ENCODE peak calls at places on chromosomes 4 and X, in seven cellular contexts. One of them, this sample, is unnamed. For H3K4me1, the result is how much of the 10 kb centered on the place peaks cover.

GRCh38 chrX:68146054-68146453 is 287.2 kb downstream of the OPHN1 start:
- DNase-seq in uterus: no peak
- DNase-seq in right lobe of liver: no peak
- DNase-seq in fibroblast of lung: peak
- DNase-seq in H9: no peak
- DNase-seq in CD4-positive, alpha-beta memory T cell: no peak
- DNase-seq in aorta: no peak
- DNase-seq in this sample: peak

GRCh38 chrX:112832481-112833095 is 8.0 kb downstream of the AMOT start:
- DNase-seq in uterus: no peak
- DNase-seq in right lobe of liver: no peak
- DNase-seq in fibroblast of lung: no peak
- DNase-seq in H9: peak
- DNase-seq in CD4-positive, alpha-beta memory T cell: no peak
- DNase-seq in aorta: no peak
- DNase-seq in this sample: no peak

GRCh38 chrX:133350751-133351150 is 64.5 kb downstream of the GPC4 start:
- DNase-seq in uterus: peak
- DNase-seq in right lobe of liver: no peak
- DNase-seq in fibroblast of lung: peak
- DNase-seq in H9: no peak
- DNase-seq in CD4-positive, alpha-beta memory T cell: no peak
- DNase-seq in aorta: no peak
- DNase-seq in this sample: no peak

GRCh38 chr4:28341784-28342183 is 1481.1 kb downstream of the STIM2 start:
- DNase-seq in uterus: no peak
- DNase-seq in right lobe of liver: no peak
- DNase-seq in fibroblast of lung: no peak
- DNase-seq in H9: no peak
- DNase-seq in CD4-positive, alpha-beta memory T cell: no peak
- DNase-seq in aorta: no peak
- DNase-seq in this sample: no peak

GRCh38 chr4:52377563-52377962 is 281.5 kb downstream of the USP46 start:
- DNase-seq in uterus: no peak
- DNase-seq in right lobe of liver: no peak
- DNase-seq in fibroblast of lung: no peak
- DNase-seq in H9: peak
- DNase-seq in CD4-positive, alpha-beta memory T cell: no peak
- DNase-seq in aorta: no peak
- DNase-seq in this sample: no peak

GRCh38 chrX:78075787-78076389 is 28.2 kb upstream of the PGK1 start:
- DNase-seq in uterus: no peak
- DNase-seq in right lobe of liver: no peak
- DNase-seq in fibroblast of lung: no peak
- DNase-seq in H9: no peak
- DNase-seq in CD4-positive, alpha-beta memory T cell: no peak
- DNase-seq in aorta: no peak
- DNase-seq in this sample: no peak

GRCh38 chrX:9357500-9358139 is 107.2 kb upstream of the TBL1X start:
- DNase-seq in uterus: no peak
- DNase-seq in right lobe of liver: no peak
- DNase-seq in fibroblast of lung: no peak
- DNase-seq in H9: no peak
- DNase-seq in CD4-positive, alpha-beta memory T cell: no peak
- DNase-seq in aorta: no peak
- DNase-seq in this sample: no peak

GRCh38 chr4:5511791-5512190 is 196.6 kb downstream of the EVC2 start:
- DNase-seq in uterus: no peak
- DNase-seq in right lobe of liver: no peak
- DNase-seq in fibroblast of lung: peak
- DNase-seq in H9: no peak
- DNase-seq in CD4-positive, alpha-beta memory T cell: no peak
- DNase-seq in aorta: no peak
- DNase-seq in this sample: no peak

GRCh38 chr4:166006217-166006616 is 133.2 kb downstream of the TLL1 start:
- DNase-seq in uterus: no peak
- DNase-seq in right lobe of liver: no peak
- DNase-seq in fibroblast of lung: no peak
- DNase-seq in H9: no peak
- DNase-seq in CD4-positive, alpha-beta memory T cell: no peak
- DNase-seq in aorta: no peak
- DNase-seq in this sample: no peak

GRCh38 chrX:13090261-13091110 is 46.1 kb upstream of the FAM9C start:
- DNase-seq in uterus: no peak
- DNase-seq in right lobe of liver: no peak
- DNase-seq in fibroblast of lung: peak
- DNase-seq in H9: no peak
- DNase-seq in CD4-positive, alpha-beta memory T cell: no peak
- DNase-seq in aorta: no peak
- DNase-seq in this sample: no peak

GRCh38 chrX:2262679-2263055 is 238.1 kb downstream of the DHRSX start:
- DNase-seq in uterus: no peak
- DNase-seq in right lobe of liver: no peak
- DNase-seq in fibroblast of lung: no peak
- DNase-seq in H9: peak
- DNase-seq in CD4-positive, alpha-beta memory T cell: no peak
- DNase-seq in aorta: peak
- DNase-seq in this sample: no peak

GRCh38 chr4:94519925-94520789 is 68.4 kb downstream of the PDLIM5 start:
- DNase-seq in uterus: no peak
- DNase-seq in right lobe of liver: no peak
- DNase-seq in fibroblast of lung: no peak
- DNase-seq in H9: no peak
- DNase-seq in CD4-positive, alpha-beta memory T cell: no peak
- DNase-seq in aorta: no peak
- DNase-seq in this sample: no peak

GRCh38 chr4:1216869-1217294 is 32.0 kb downstream of the CTBP1 start:
- DNase-seq in uterus: no peak
- DNase-seq in right lobe of liver: no peak
- DNase-seq in fibroblast of lung: no peak
- DNase-seq in H9: no peak
- DNase-seq in CD4-positive, alpha-beta memory T cell: peak
- DNase-seq in aorta: no peak
- DNase-seq in this sample: no peak

GRCh38 chrX:112636951-112637541 is 42.7 kb downstream of the LHFPL1 start:
- DNase-seq in uterus: no peak
- DNase-seq in right lobe of liver: no peak
- DNase-seq in fibroblast of lung: peak
- DNase-seq in H9: no peak
- DNase-seq in CD4-positive, alpha-beta memory T cell: no peak
- DNase-seq in aorta: no peak
- DNase-seq in this sample: peak

GRCh38 chrX:17022205-17022604 is 75.7 kb downstream of the REPS2 start:
- DNase-seq in uterus: no peak
- DNase-seq in right lobe of liver: no peak
- DNase-seq in fibroblast of lung: peak
- DNase-seq in H9: no peak
- DNase-seq in CD4-positive, alpha-beta memory T cell: no peak
- DNase-seq in aorta: no peak
- DNase-seq in this sample: no peak

GRCh38 chrX:9775930-9776329 is 10.3 kb upstream of the GPR143 start:
- DNase-seq in uterus: no peak
- DNase-seq in right lobe of liver: no peak
- DNase-seq in fibroblast of lung: no peak
- DNase-seq in H9: no peak
- DNase-seq in CD4-positive, alpha-beta memory T cell: no peak
- DNase-seq in aorta: no peak
- DNase-seq in this sample: no peak

GRCh38 chrX:69287025-69287540 is 121.8 kb upstream of the PJA1 start:
- DNase-seq in uterus: no peak
- DNase-seq in right lobe of liver: no peak
- DNase-seq in fibroblast of lung: no peak
- DNase-seq in H9: no peak
- DNase-seq in CD4-positive, alpha-beta memory T cell: no peak
- DNase-seq in aorta: no peak
- DNase-seq in this sample: no peak

GRCh38 chr4:56696056-56696455 is 15.0 kb upstream of the HOPX start:
- DNase-seq in uterus: no peak
- DNase-seq in right lobe of liver: no peak
- DNase-seq in fibroblast of lung: no peak
- DNase-seq in H9: no peak
- DNase-seq in CD4-positive, alpha-beta memory T cell: no peak
- DNase-seq in aorta: no peak
- DNase-seq in this sample: no peak

GRCh38 chr4:169271692-169272007 is 894 bp upstream of the SH3RF1 start:
- DNase-seq in uterus: no peak
- DNase-seq in right lobe of liver: peak
- DNase-seq in fibroblast of lung: no peak
- DNase-seq in H9: no peak
- DNase-seq in CD4-positive, alpha-beta memory T cell: no peak
- DNase-seq in aorta: no peak
- DNase-seq in this sample: no peak

GRCh38 chr4:1873776-1874175 is 2.6 kb downstream of the NSD2 start:
- DNase-seq in uterus: no peak
- DNase-seq in right lobe of liver: no peak
- DNase-seq in fibroblast of lung: no peak
- DNase-seq in H9: no peak
- DNase-seq in CD4-positive, alpha-beta memory T cell: no peak
- DNase-seq in aorta: peak
- DNase-seq in this sample: no peak

DNA sequence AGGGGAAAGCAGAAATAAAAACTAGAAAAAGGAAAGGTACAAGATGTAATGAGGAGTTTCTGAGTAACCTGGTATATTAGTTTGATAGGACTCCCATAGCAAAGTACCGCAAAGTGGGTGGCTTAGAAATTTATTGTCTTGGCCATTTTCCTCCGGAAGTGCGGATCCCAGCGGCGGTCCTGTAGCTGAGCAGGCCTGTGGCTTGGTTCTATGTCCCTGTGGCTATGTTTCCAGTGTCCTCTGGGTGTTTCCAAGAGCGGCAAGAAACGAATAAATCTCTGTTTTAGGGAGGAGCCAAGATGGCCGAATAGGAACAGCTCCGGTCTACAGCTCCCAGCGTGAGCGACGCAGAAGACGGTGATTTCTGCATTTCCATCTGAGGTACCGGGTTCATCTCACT is 44.0 kb upstream of the LDB2 start:
- DNase-seq in uterus: no peak
- DNase-seq in right lobe of liver: no peak
- DNase-seq in fibroblast of lung: no peak
- DNase-seq in H9: no peak
- DNase-seq in CD4-positive, alpha-beta memory T cell: no peak
- DNase-seq in aorta: no peak
- DNase-seq in this sample: no peak
- H3K27ac ChIP-seq in uterus: no peak
- H3K27ac ChIP-seq in right lobe of liver: no peak
- H3K27ac ChIP-seq in fibroblast of lung: no peak
- H3K27ac ChIP-seq in H9: no peak
- H3K27ac ChIP-seq in CD4-positive, alpha-beta memory T cell: no peak
- H3K27ac ChIP-seq in aorta: no peak
- H3K27ac ChIP-seq in this sample: no peak

GRCh38 chr4:187612211-187612780 is 383.3 kb upstream of the ZFP42 start:
- DNase-seq in uterus: no peak
- DNase-seq in right lobe of liver: no peak
- DNase-seq in fibroblast of lung: peak
- DNase-seq in H9: no peak
- DNase-seq in CD4-positive, alpha-beta memory T cell: no peak
- DNase-seq in aorta: no peak
- DNase-seq in this sample: no peak
- H3K4me1 ChIP-seq in uterus: under half
- H3K4me1 ChIP-seq in right lobe of liver: under half
- H3K4me1 ChIP-seq in fibroblast of lung: under half
- H3K4me1 ChIP-seq in H9: under half
- H3K4me1 ChIP-seq in CD4-positive, alpha-beta memory T cell: under half
- H3K4me1 ChIP-seq in aorta: under half
- H3K4me1 ChIP-seq in this sample: under half

GRCh38 chr4:181161669-181162068 is 1081.5 kb upstream of the TENM3 start:
- DNase-seq in uterus: no peak
- DNase-seq in right lobe of liver: no peak
- DNase-seq in fibroblast of lung: no peak
- DNase-seq in H9: no peak
- DNase-seq in CD4-positive, alpha-beta memory T cell: no peak
- DNase-seq in aorta: no peak
- DNase-seq in this sample: no peak

GRCh38 chr4:181162266-181163063 is 1080.7 kb upstream of the TENM3 start:
- DNase-seq in uterus: no peak
- DNase-seq in right lobe of liver: no peak
- DNase-seq in fibroblast of lung: no peak
- DNase-seq in H9: no peak
- DNase-seq in CD4-positive, alpha-beta memory T cell: no peak
- DNase-seq in aorta: no peak
- DNase-seq in this sample: no peak

GRCh38 chr4:181157647-181158046 is 1085.6 kb upstream of the TENM3 start:
- DNase-seq in uterus: no peak
- DNase-seq in right lobe of liver: no peak
- DNase-seq in fibroblast of lung: no peak
- DNase-seq in H9: no peak
- DNase-seq in CD4-positive, alpha-beta memory T cell: no peak
- DNase-seq in aorta: no peak
- DNase-seq in this sample: no peak
- H3K27ac ChIP-seq in uterus: no peak
- H3K27ac ChIP-seq in right lobe of liver: no peak
- H3K27ac ChIP-seq in fibroblast of lung: no peak
- H3K27ac ChIP-seq in H9: no peak
- H3K27ac ChIP-seq in CD4-positive, alpha-beta memory T cell: no peak
- H3K27ac ChIP-seq in aorta: no peak
- H3K27ac ChIP-seq in this sample: no peak

GRCh38 chr4:143407475-143407874 is 70.8 kb downstream of the GAB1 start:
- DNase-seq in uterus: no peak
- DNase-seq in right lobe of liver: no peak
- DNase-seq in fibroblast of lung: peak
- DNase-seq in H9: no peak
- DNase-seq in CD4-positive, alpha-beta memory T cell: no peak
- DNase-seq in aorta: no peak
- DNase-seq in this sample: no peak

GRCh38 chr4:143411527-143412480 is 75.1 kb downstream of the GAB1 start:
- DNase-seq in uterus: no peak
- DNase-seq in right lobe of liver: no peak
- DNase-seq in fibroblast of lung: peak
- DNase-seq in H9: no peak
- DNase-seq in CD4-positive, alpha-beta memory T cell: no peak
- DNase-seq in aorta: no peak
- DNase-seq in this sample: no peak

GRCh38 chr4:143406523-143406922 is 69.8 kb downstream of the GAB1 start:
- DNase-seq in uterus: peak
- DNase-seq in right lobe of liver: peak
- DNase-seq in fibroblast of lung: peak
- DNase-seq in H9: no peak
- DNase-seq in CD4-positive, alpha-beta memory T cell: no peak
- DNase-seq in aorta: peak
- DNase-seq in this sample: no peak

GRCh38 chr4:143405197-143405730 is 68.6 kb downstream of the GAB1 start:
- DNase-seq in uterus: no peak
- DNase-seq in right lobe of liver: no peak
- DNase-seq in fibroblast of lung: no peak
- DNase-seq in H9: no peak
- DNase-seq in CD4-positive, alpha-beta memory T cell: no peak
- DNase-seq in aorta: no peak
- DNase-seq in this sample: no peak

GRCh38 chr4:143410015-143410414 is 73.3 kb downstream of the GAB1 start:
- DNase-seq in uterus: no peak
- DNase-seq in right lobe of liver: no peak
- DNase-seq in fibroblast of lung: no peak
- DNase-seq in H9: no peak
- DNase-seq in CD4-positive, alpha-beta memory T cell: no peak
- DNase-seq in aorta: no peak
- DNase-seq in this sample: no peak
- H3K4me1 ChIP-seq in uterus: under half
- H3K4me1 ChIP-seq in right lobe of liver: under half
- H3K4me1 ChIP-seq in fibroblast of lung: under half
- H3K4me1 ChIP-seq in H9: under half
- H3K4me1 ChIP-seq in CD4-positive, alpha-beta memory T cell: under half
- H3K4me1 ChIP-seq in aorta: under half
- H3K4me1 ChIP-seq in this sample: under half

This sample was measured in SJSA1.